ENCODE peak calls at places on chromosomes 7 and 10, in six cellular contexts. X is stomach, P is GM23248, O is SK-N-SH, Z is A549, C is breast epithelium. A is an unnamed sample. For H3K9me3, the result is how much of the 10 kb centered on the place peaks cover.

GRCh38 chr10:112835933-112836564 is 114.0 kb upstream of the TCF7L2 start:
- DNase-seq in X (no peak), P (no peak), O (no peak), Z (no peak), C (peak), A (no peak)

GRCh38 chr7:28176174-28176573 is 4.4 kb downstream of the JAZF1 start:
- DNase-seq in X (no peak), P (peak), O (no peak), Z (no peak), C (no peak), A (no peak)

GRCh38 chr10:37654466-37654865 is 202.9 kb downstream of the ZNF248 start:
- DNase-seq in X (no peak), P (no peak), O (no peak), Z (no peak), C (no peak), A (no peak)

GRCh38 chr7:142838461-142839213 is 16.2 kb upstream of the EPHB6 start:
- DNase-seq in X (no peak), P (no peak), O (no peak), Z (no peak), C (no peak), A (no peak)

GRCh38 chr7:28020302-28020940 is 160.2 kb downstream of the JAZF1 start:
- DNase-seq in X (peak), P (peak), O (peak), Z (peak), C (peak), A (no peak)

GRCh38 chr7:101546308-101546936 is 82.7 kb downstream of the MYL10 start:
- DNase-seq in X (no peak), P (no peak), O (peak), Z (no peak), C (no peak), A (no peak)

GRCh38 chr10:57972783-57973182 is 294.9 kb downstream of the IPMK start:
- DNase-seq in X (no peak), P (peak), O (no peak), Z (no peak), C (no peak), A (no peak)

GRCh38 chr10:100737359-100738054 is 7.9 kb upstream of the PAX2 start:
- DNase-seq in X (no peak), P (no peak), O (peak), Z (no peak), C (no peak), A (no peak)

GRCh38 chr7:112185005-112185834 is 21.0 kb downstream of the DOCK4 start:
- DNase-seq in X (no peak), P (no peak), O (no peak), Z (no peak), C (no peak), A (no peak)

GRCh38 chr7:96949766-96950165 is 55.6 kb upstream of the DLX6 start:
- DNase-seq in X (no peak), P (peak), O (no peak), Z (no peak), C (peak), A (no peak)

GRCh38 chr10:123893651-123894050 is 2.0 kb upstream of the CPXM2 start:
- DNase-seq in X (no peak), P (no peak), O (no peak), Z (no peak), C (no peak), A (no peak)

GRCh38 chr10:123890761-123891146 is 853 bp downstream of the CPXM2 start:
- DNase-seq in X (no peak), P (peak), O (no peak), Z (no peak), C (no peak), A (no peak)

GRCh38 chr10:123889821-123890220 is 1.8 kb downstream of the CPXM2 start:
- DNase-seq in X (no peak), P (peak), O (no peak), Z (no peak), C (no peak), A (no peak)

GRCh38 chr10:123890246-123890645 is 1.4 kb downstream of the CPXM2 start:
- DNase-seq in X (no peak), P (peak), O (no peak), Z (no peak), C (no peak), A (no peak)

GRCh38 chr10:123891147-123892011 is at the start of gene CPXM2:
- DNase-seq in X (no peak), P (peak), O (no peak), Z (no peak), C (no peak), A (no peak)
- H3K4me3 ChIP-seq in X (peak), P (peak), O (no peak), Z (no peak), C (peak), A (peak)

DNA sequence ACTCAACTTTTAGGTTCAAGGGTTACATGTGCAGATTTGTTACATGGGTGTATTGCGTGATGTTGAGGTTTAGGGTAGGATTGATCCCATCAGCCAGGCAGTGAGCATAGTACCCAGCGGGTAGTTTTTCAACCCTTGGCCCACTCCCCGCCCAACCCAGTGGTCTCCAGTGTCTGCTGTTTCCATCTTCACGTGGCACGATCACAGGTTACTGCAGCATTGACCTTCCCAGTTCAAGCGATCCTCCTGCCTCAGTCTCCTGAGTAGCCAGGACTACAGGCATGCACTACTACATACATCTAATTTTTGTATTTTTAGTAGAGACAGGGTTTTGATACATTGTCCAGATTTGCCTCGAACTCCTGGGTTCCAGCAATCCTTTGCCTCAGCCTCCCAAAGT is 905.7 kb upstream of the ZNF722 start:
- DNase-seq in X (no peak), P (no peak), O (no peak), Z (no peak), C (no peak), A (no peak)
- H3K9me3 ChIP-seq in X (under half), P (under half), O (under half), Z (under half), C (half or more), A (under half)

GRCh38 chr10:97019213-97019844 is 166.4 kb downstream of the SLIT1 start:
- DNase-seq in X (no peak), P (no peak), O (no peak), Z (no peak), C (no peak), A (no peak)

GRCh38 chr10:97017474-97017903 is 168.3 kb downstream of the SLIT1 start:
- DNase-seq in X (no peak), P (no peak), O (no peak), Z (no peak), C (no peak), A (no peak)

GRCh38 chr10:97020452-97021400 is 165.0 kb downstream of the SLIT1 start:
- DNase-seq in X (peak), P (no peak), O (no peak), Z (no peak), C (no peak), A (no peak)

GRCh38 chr10:97016728-97017473 is 168.9 kb downstream of the SLIT1 start:
- DNase-seq in X (no peak), P (no peak), O (no peak), Z (no peak), C (no peak), A (no peak)

DNA sequence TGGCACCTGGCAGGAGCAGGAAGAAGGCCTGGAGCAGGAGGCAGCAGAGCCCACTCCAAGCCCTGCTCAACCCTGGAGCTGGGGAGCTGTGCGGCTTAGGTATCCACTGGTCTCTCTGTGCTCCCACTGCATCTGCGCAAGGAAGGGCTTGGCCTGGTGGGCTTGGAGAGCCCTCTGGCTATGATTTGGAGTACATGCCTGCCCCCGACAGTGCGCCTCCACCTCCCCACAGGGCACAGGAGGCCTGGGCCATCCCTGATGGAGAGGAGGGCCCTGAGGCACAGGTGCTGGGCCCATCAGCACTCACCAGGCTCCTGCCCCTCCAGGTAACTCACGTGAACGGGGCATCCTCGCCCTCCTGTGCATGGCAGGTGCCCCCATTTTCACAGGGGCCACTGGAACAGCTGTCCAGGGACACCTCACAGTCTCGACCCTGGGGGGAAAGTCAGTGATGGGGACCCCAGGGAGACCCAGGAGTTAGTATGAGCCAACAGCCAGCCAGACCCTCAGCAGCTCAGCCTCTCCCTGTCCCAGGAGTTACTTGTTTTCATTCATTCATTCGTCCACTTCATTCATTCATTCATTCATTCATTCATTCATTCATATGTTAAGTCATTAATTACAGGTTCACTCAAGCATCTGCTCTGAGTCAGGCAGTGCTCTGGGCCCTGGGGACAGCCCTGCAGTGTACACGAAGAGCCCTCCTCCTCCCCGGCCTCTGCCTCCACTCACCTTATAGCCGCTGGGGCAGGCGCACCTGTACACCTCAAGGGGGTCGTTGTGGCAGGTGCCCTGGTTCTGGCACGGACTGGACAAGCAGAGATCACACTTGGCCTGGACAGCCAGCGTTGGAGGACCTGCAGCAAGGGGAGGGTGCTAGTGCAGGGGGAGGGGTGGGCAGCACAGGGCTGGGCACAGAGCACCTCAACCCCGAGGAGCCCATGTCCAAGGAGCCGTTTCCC is 167.2 kb downstream of the SLIT1 start:
- DNase-seq in X (no peak), P (no peak), O (no peak), Z (no peak), C (no peak), A (no peak)
- H3K4me3 ChIP-seq in X (no peak), P (no peak), O (no peak), Z (no peak), C (no peak), A (no peak)

DNA sequence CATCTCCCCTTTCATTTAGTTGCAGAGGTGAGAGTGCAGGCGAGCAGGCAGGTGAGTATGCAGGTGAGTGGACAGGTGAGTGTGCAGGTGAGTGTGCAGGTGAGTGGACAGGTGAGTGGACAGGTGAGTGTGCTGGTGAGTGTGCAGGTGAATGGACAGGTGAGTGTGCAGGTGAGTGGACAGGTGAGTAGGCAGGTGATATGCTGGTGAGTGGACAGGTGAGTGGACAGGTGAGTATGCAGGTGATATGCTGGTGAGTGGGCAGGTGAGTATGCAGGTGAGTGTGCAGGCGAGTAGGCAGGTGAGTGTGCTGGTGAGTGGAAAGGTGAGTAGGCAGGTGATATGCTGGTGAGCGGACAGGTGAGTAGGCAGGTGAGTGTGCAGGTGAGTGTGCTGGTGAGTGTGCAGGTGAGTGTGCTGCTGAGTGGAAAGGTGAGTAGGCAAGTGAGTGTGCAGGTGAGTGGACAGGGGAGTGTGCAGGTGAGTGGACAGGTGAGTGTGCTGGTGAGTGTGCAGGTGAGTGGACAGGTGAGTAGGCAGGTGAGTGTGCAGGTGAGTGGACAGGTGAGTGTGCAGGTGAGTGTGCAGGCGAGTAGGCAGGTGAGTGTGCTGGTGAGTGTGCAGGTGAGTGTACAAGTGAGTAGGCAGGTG is 165.6 kb downstream of the ADARB2 start:
- DNase-seq in X (no peak), P (no peak), O (no peak), Z (no peak), C (no peak), A (no peak)
- H3K9me3 ChIP-seq in X (under half), P (under half), O (under half), Z (under half), C (under half), A (under half)

GRCh38 chr7:133344275-133344674 is 91.4 kb downstream of the EXOC4 start:
- DNase-seq in X (no peak), P (peak), O (peak), Z (peak), C (no peak), A (no peak)

GRCh38 chr7:133349101-133349500 is 96.2 kb downstream of the EXOC4 start:
- DNase-seq in X (no peak), P (no peak), O (no peak), Z (no peak), C (no peak), A (no peak)

DNA sequence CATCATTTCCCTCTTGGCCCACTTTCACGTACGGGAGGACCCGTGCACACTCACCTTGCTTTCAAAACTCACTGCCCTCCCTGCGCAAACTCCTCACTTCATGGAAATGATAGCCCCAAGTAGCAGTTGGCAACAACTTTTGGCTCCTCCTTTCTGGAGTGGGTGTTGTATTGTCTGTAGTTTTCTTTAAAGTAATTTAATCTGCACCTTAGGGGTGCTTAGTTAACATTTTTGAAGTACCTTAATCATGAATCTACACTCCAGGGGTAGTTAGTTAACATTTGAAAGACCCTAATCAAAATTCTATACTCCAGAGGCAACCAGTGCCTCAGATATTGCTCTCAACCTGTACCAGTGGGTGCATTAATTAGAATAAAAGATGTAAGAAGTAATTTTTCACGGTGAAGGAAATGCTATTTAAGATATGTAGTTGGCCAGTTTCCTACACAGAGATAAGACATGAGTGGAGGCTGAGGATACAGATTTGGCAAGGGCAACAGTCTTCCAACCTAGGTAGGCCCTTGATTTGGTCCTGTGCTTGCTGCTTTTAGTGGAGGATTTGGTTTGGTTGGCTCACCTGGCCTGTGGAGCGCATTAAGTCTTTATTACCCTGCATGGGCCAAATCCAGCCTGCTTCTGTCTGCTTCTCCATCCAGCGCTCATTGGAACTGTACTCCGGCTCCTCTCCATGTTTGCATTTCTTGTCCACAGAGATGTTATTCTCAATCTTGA is 93.0 kb downstream of the EXOC4 start:
- DNase-seq in X (no peak), P (no peak), O (no peak), Z (no peak), C (no peak), A (no peak)
- H3K4me3 ChIP-seq in X (no peak), P (no peak), O (no peak), Z (no peak), C (no peak), A (no peak)

DNA sequence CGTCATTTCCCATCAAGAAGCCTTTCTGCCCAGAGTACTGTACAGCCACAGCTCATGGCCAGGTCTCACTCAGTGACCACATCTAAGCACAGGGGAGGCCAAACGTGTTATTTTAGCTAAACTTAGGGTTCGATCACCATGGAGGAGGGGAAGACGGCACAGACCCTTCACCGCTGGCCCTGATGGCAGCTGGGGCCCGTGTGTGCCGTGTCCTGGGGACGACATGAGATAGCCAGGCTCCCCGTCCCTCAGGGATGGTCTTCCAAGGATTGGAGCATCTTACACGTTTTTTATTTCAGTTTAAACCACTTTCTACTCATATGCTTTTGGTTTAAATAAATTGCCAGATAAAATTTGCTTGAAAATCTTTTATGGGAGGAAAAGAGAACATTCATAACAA is 512.9 kb downstream of the DNAJB6 start:
- DNase-seq in X (no peak), P (no peak), O (no peak), Z (no peak), C (no peak), A (no peak)
- H3K9me3 ChIP-seq in X (under half), P (under half), O (under half), Z (under half), C (under half), A (under half)

DNA sequence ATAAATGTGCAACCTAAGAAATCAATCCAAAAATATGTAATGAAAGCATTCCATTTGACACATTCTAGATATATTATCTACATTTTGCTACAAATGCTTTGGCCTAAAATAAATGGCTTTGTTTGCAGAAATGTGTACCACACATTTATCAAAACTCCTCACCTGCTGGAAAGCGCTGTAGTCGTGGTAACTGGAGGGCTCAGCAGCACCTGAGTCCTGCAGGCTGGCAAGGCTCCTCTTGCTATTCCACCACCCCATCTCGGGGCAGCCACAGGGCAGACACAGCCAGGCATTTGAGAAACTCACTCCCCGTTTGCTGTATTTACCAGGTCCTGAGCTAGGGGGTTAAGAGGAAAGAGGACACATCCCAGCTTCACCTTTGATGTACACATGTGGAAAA is 68.1 kb upstream of the TOMM7 start:
- DNase-seq in X (no peak), P (no peak), O (no peak), Z (no peak), C (no peak), A (no peak)
- H3K4me3 ChIP-seq in X (no peak), P (no peak), O (no peak), Z (no peak), C (no peak), A (no peak)

GRCh38 chr7:42549212-42549611 is 312.2 kb upstream of the GLI3 start:
- DNase-seq in X (no peak), P (no peak), O (no peak), Z (no peak), C (no peak), A (no peak)

GRCh38 chr7:42545049-42545724 is 308.2 kb upstream of the GLI3 start:
- DNase-seq in X (no peak), P (no peak), O (no peak), Z (no peak), C (no peak), A (no peak)

GRCh38 chr7:42552227-42552626 is 315.2 kb upstream of the GLI3 start:
- DNase-seq in X (no peak), P (no peak), O (no peak), Z (no peak), C (no peak), A (no peak)

GRCh38 chr7:42550706-42551470 is 313.9 kb upstream of the GLI3 start:
- DNase-seq in X (no peak), P (peak), O (no peak), Z (no peak), C (no peak), A (no peak)

DNA sequence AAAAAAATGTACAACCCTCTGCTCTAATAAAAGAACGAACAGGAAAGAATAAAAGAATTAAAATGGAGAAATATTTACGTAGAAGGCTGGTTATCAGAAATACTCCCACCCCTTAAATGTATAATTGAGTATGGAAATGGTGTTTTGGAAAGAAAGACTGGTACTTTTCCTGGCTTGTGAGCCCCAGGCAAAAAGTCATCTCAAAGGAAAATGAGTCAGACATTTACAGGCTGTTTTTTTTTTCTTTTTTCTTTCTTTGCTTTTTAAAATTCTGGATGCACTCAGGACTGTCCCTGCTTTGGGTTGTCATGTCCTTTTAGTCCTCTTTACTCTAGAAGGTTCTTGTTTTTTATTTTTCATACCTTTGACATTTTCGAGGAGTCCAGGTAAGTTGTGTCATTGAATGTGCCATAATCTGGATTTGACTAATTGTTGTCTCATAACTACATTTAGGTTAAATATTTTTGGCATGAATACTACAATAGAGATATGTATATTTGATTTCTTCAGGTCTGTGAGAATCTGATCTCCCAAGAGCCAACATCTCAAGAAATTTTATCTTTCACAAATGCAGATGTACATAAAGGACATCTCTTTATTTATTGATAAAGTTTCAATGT is 313.0 kb upstream of the GLI3 start:
- DNase-seq in X (no peak), P (peak), O (no peak), Z (no peak), C (no peak), A (no peak)
- H3K9me3 ChIP-seq in X (under half), P (under half), O (under half), Z (under half), C (under half), A (under half)

A was measured in thoracic aorta.